ENCODE peak calls at places on chromosomes 5 and 9, in nine cellular contexts. F is uterus, A is pancreas, W is PC-9, H is colonic mucosa, J is PC-3, N is body of pancreas, Z is dorsolateral prefrontal cortex, G is AG04450. K is an unnamed sample.

GRCh38 chr9:77475641-77476473 is 172.3 kb downstream of the GNA14 start:
- DNase-seq in F (no peak), A (no peak), W (no peak), H (no peak), J (no peak), N (no peak), Z (no peak), G (no peak), K (peak)

GRCh38 chr5:150734579-150735384 is 24.0 kb downstream of the DCTN4 start:
- DNase-seq in F (no peak), A (no peak), W (no peak), H (peak), J (peak), N (peak), Z (peak), G (no peak), K (peak)

GRCh38 chr9:11779971-11780370 is 913.2 kb upstream of the TYRP1 start:
- DNase-seq in F (no peak), A (no peak), W (no peak), H (no peak), J (no peak), N (no peak), Z (no peak), G (no peak), K (no peak)

GRCh38 chr9:13088734-13089427 is 190.6 kb downstream of the MPDZ start:
- DNase-seq in F (no peak), A (peak), W (no peak), H (no peak), J (peak), N (peak), Z (peak), G (peak), K (peak)

GRCh38 chr5:92525131-92525530 is 1055.9 kb downstream of the NR2F1-AS1 start:
- DNase-seq in F (no peak), A (no peak), W (no peak), H (no peak), J (no peak), N (no peak), Z (no peak), G (no peak), K (no peak)

GRCh38 chr5:150672884-150673275 is 11.8 kb downstream of the MYOZ3 start:
- DNase-seq in F (no peak), A (no peak), W (no peak), H (no peak), J (no peak), N (no peak), Z (no peak), G (no peak), K (no peak)

GRCh38 chr5:83653669-83654068 is 67.0 kb downstream of the HAPLN1 start:
- DNase-seq in F (no peak), A (no peak), W (no peak), H (no peak), J (no peak), N (no peak), Z (no peak), G (no peak), K (no peak)

GRCh38 chr5:73213566-73213998 is 40.6 kb downstream of the TMEM174 start:
- DNase-seq in F (no peak), A (no peak), W (no peak), H (peak), J (peak), N (no peak), Z (no peak), G (peak), K (peak)

GRCh38 chr5:178289438-178289837 is 56.8 kb upstream of the PHYKPL start:
- DNase-seq in F (no peak), A (no peak), W (no peak), H (no peak), J (no peak), N (no peak), Z (no peak), G (no peak), K (no peak)

GRCh38 chr5:67989457-67989856 is 226.1 kb upstream of the PIK3R1 start:
- DNase-seq in F (no peak), A (no peak), W (no peak), H (peak), J (no peak), N (peak), Z (no peak), G (no peak), K (peak)
- TF ChIP-seq CTCF in F (no peak), A (no peak), W (no peak), H (no peak), J (no peak), N (no peak), Z (no peak), G (no peak), K (no peak)

DNA sequence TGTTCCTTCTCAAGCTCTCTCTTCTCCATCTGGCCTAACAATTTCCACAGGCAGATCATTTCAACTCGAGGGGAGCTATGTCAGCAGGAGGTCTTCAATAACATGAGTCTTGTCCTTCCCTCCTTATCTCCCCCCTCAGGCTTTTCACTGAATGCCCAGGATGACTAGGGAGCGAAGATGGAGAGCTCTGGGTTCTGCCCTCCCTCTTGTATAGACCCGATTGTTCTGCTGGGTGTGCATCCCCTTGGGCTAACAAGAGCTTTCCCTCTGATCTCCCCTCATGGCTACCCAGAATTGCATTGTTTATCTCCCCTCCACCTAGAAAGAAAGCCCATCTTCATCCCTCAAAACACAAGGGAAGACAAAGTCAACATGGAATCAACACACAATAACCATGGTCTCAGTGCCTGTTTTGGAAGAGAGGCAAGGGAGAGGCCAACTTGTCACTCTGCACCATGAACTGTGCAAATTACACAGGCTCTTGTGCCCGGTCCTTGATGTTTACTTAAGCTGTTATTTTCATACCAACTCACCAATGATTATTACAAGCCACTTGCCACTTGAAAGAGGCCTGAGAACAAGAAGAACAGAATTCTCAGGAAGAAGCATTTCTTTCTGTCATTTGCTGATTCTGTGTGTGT is 187.7 kb downstream of the FANCC start:
- DNase-seq in F (no peak), A (no peak), W (no peak), H (no peak), J (no peak), N (peak), Z (no peak), G (no peak), K (no peak)
- H3K27ac ChIP-seq in F (no peak), A (no peak), W (no peak), H (no peak), J (no peak), N (peak), Z (no peak), G (no peak), K (no peak)

GRCh38 chr5:102540251-102540812 is 41.5 kb upstream of the SLCO6A1 start:
- DNase-seq in F (no peak), A (no peak), W (no peak), H (no peak), J (no peak), N (no peak), Z (no peak), G (no peak), K (no peak)

GRCh38 chr5:102537011-102537410 is 38.2 kb upstream of the SLCO6A1 start:
- DNase-seq in F (no peak), A (no peak), W (no peak), H (no peak), J (no peak), N (no peak), Z (no peak), G (no peak), K (no peak)

GRCh38 chr5:102539598-102539997 is 40.8 kb upstream of the SLCO6A1 start:
- DNase-seq in F (no peak), A (no peak), W (no peak), H (no peak), J (peak), N (no peak), Z (no peak), G (no peak), K (peak)

GRCh38 chr5:102532126-102532525 is 33.3 kb upstream of the SLCO6A1 start:
- DNase-seq in F (no peak), A (no peak), W (no peak), H (no peak), J (no peak), N (no peak), Z (no peak), G (no peak), K (no peak)

GRCh38 chr5:102536323-102536928 is 37.6 kb upstream of the SLCO6A1 start:
- DNase-seq in F (no peak), A (no peak), W (no peak), H (no peak), J (peak), N (no peak), Z (no peak), G (no peak), K (peak)
- TF ChIP-seq CTCF in F (peak), A (no peak), W (peak), H (no peak), J (peak), N (no peak), Z (peak), G (peak), K (peak)

DNA sequence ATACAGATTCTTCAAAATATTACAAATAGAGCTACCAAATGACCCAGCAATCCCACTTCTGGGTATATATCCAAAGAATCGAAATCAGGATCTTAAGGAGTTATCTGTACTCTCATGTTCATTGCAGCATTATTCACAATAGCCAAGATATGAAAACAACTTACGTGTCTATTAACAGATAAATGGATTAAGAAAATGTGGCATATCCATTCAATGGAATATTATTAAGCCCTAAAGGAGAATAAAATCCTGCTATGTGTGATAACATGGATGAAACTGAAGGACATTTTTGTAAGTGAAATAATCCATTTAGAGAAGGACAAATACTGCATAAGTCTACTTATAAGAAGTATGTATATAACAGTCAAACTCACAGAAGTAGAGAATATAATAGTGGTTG is 450.6 kb downstream of the TMEM232 start:
- DNase-seq in F (no peak), A (no peak), W (no peak), H (no peak), J (no peak), N (no peak), Z (no peak), G (no peak), K (no peak)
- H3K27ac ChIP-seq in F (no peak), A (no peak), W (no peak), H (no peak), J (no peak), N (no peak), Z (no peak), G (no peak), K (no peak)

GRCh38 chr5:101047181-101047580 is 144.1 kb upstream of the ST8SIA4 start:
- DNase-seq in F (no peak), A (no peak), W (no peak), H (no peak), J (no peak), N (no peak), Z (no peak), G (no peak), K (no peak)

DNA sequence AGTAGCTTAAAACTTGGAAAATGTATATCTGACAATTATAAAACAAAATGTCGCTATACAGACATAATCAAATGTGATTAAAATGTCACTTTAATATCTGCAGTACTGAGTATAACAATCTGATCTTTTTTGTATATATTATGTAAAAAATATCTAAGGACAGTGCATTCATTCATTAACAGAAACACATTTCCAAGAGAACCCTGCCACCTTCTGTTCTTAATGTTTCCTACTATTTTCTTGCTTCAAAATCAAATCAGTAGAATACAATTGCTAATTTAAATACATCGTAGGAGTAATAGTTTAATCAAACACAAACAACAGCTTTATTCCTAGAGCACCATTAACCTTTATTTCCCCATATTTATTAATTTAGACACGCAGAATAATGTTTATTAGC is 142.6 kb upstream of the ST8SIA4 start:
- DNase-seq in F (no peak), A (no peak), W (no peak), H (no peak), J (peak), N (no peak), Z (no peak), G (no peak), K (peak)
- TF ChIP-seq CTCF in F (peak), A (no peak), W (peak), H (no peak), J (peak), N (no peak), Z (no peak), G (peak), K (peak)

GRCh38 chr5:167801999-167802398 is 489.4 kb upstream of the WWC1 start:
- DNase-seq in F (no peak), A (no peak), W (no peak), H (no peak), J (no peak), N (no peak), Z (no peak), G (no peak), K (no peak)
- H3K27ac ChIP-seq in F (no peak), A (no peak), W (peak), H (no peak), J (no peak), N (no peak), Z (no peak), G (no peak), K (no peak)

DNA sequence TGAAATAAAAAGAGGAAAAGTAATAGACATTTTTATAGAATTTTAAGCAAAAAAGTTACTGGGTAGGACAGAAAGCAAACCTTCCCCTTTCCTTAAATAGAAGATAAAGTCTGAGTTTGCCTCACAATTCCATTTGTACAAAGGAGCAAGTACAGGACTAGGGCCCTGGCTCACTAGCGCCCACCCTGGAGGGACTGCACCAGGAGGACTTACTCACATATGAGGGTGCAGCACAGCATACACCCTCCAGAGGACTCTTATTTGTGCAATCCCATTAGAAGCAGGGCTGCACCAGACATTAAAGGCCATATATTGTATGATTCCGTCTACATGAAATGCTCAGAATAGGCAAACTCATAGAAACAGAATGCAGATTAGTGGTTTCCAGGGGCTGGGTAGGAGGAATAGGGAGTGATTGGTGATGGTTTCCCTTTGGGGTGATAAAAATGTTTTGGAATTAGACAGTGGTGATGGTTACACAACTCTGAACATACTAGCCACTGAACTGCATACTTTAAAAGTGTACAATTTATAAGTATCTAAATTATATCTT is 4.5 kb downstream of the REEP5 start:
- DNase-seq in F (no peak), A (no peak), W (no peak), H (no peak), J (peak), N (no peak), Z (no peak), G (no peak), K (peak)
- TF ChIP-seq CTCF in F (no peak), A (no peak), W (no peak), H (no peak), J (peak), N (no peak), Z (no peak), G (peak), K (peak)

GRCh38 chr9:127057970-127058644 is 64.3 kb downstream of the ANGPTL2 start:
- DNase-seq in F (no peak), A (no peak), W (no peak), H (no peak), J (no peak), N (no peak), Z (peak), G (no peak), K (no peak)
- H3K27ac ChIP-seq in F (no peak), A (no peak), W (no peak), H (no peak), J (no peak), N (no peak), Z (peak), G (no peak), K (no peak)

GRCh38 chr5:112227911-112228631 is 191.0 kb downstream of the EPB41L4A start:
- DNase-seq in F (no peak), A (no peak), W (peak), H (no peak), J (no peak), N (no peak), Z (no peak), G (no peak), K (no peak)
- TF ChIP-seq CTCF in F (no peak), A (no peak), W (no peak), H (no peak), J (no peak), N (no peak), Z (no peak), G (no peak), K (no peak)

GRCh38 chr9:97516111-97516510 is 14.6 kb downstream of the TMOD1 start:
- DNase-seq in F (no peak), A (no peak), W (no peak), H (no peak), J (no peak), N (no peak), Z (no peak), G (no peak), K (no peak)

GRCh38 chr9:97519441-97519970 is 18.0 kb downstream of the TMOD1 start:
- DNase-seq in F (no peak), A (no peak), W (no peak), H (no peak), J (no peak), N (no peak), Z (no peak), G (no peak), K (no peak)

GRCh38 chr9:97518909-97519307 is 17.4 kb downstream of the TMOD1 start:
- DNase-seq in F (peak), A (peak), W (peak), H (peak), J (peak), N (peak), Z (no peak), G (peak), K (peak)

GRCh38 chr9:97517331-97518089 is 16.0 kb downstream of the TMOD1 start:
- DNase-seq in F (no peak), A (no peak), W (no peak), H (no peak), J (no peak), N (no peak), Z (no peak), G (no peak), K (no peak)

DNA sequence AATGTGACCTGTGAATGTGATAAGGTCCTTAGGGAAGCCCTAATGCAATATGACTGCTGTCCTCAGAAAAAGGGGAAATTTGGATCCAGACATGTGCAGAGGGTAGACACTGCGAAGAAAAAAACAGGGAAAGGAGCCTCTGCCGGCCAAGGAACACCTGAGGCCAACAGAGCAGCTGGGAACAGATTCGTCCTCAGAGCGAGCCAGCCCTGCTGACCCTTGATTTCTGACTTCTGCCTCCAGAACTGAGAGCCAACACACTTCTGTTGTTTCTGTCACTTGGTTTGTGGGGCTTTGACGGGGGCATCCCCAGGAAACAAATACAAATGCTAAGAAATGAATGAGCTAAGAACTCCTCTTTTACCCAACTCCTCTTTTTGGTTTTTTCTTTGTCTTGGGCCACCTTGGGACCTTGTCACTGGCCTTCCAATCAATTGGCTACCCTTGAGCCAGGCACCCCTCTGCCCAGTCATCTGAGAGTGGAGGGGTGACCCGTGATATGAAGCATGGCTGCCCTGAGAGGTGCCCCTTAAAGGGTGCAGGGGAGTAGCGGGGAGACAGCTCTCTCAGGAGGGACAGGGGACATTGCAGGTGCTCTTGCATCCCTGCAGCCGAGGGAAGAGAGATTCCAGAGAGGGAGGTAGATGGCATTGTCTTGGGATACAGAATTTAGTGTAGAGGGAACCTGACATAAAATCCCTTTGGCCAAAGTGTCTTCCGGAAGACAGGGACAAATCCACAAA is 16.9 kb downstream of the TMOD1 start:
- DNase-seq in F (peak), A (no peak), W (no peak), H (no peak), J (no peak), N (no peak), Z (no peak), G (no peak), K (no peak)
- H3K27ac ChIP-seq in F (peak), A (no peak), W (peak), H (peak), J (peak), N (no peak), Z (no peak), G (peak), K (no peak)

K was measured in A673.